ENCODE peak calls at places on chromosomes 2 and 18, in ten cellular contexts. E, R, H, G, Y, B, C, L, S and M are unnamed samples.

GRCh38 chr2:238284802-238285515 is 3.5 kb downstream of the PER2 start:
- DNase-seq in E (no peak), R (no peak), H (no peak), G (no peak), Y (no peak), B (no peak), C (no peak), L (no peak), S (no peak), M (peak; percentile 64)

GRCh38 chr18:22466608-22467390 is 49.1 kb upstream of the CTAGE1 start:
- DNase-seq in E (no peak), R (peak; percentile 69), H (peak; percentile 47), G (no peak), Y (peak; percentile 58), B (no peak), C (peak; percentile 89), L (no peak), S (peak; percentile 74), M (peak; percentile 36)

GRCh38 chr2:58594175-58594574 is 353.1 kb upstream of the FANCL start:
- DNase-seq in E (no peak), R (no peak), H (no peak), G (no peak), Y (no peak), B (no peak), C (no peak), L (no peak), S (no peak), M (no peak)

GRCh38 chr18:43271593-43272432 is 5.5 kb downstream of the SYT4 start:
- DNase-seq in E (peak; percentile 48), R (peak; percentile 59), H (no peak), G (no peak), Y (peak; percentile 46), B (peak; percentile 46), C (peak; percentile 61), L (peak; percentile 50), S (peak; percentile 77), M (peak; percentile 23)

GRCh38 chr2:165182029-165182428 is 21.8 kb downstream of the SCN3A start:
- DNase-seq in E (no peak), R (no peak), H (no peak), G (no peak), Y (no peak), B (no peak), C (no peak), L (no peak), S (no peak), M (no peak)

GRCh38 chr18:46247938-46248337 is 143.8 kb downstream of the HAUS1 start:
- DNase-seq in E (no peak), R (no peak), H (no peak), G (no peak), Y (no peak), B (no peak), C (no peak), L (no peak), S (no peak), M (no peak)

GRCh38 chr2:230018153-230018552 is 50.6 kb downstream of the SLC16A14 start:
- DNase-seq in E (no peak), R (no peak), H (no peak), G (no peak), Y (no peak), B (no peak), C (peak; percentile 91), L (no peak), S (peak; percentile 45), M (no peak)

GRCh38 chr2:26561918-26562810 is 79.0 kb downstream of the CIB4 start:
- DNase-seq in E (no peak), R (no peak), H (no peak), G (no peak), Y (no peak), B (no peak), C (no peak), L (no peak), S (peak; percentile 53), M (peak; percentile 60)

GRCh38 chr2:238549866-238550265 is 123.1 kb downstream of the ASB1 start:
- DNase-seq in E (no peak), R (no peak), H (no peak), G (no peak), Y (no peak), B (no peak), C (no peak), L (no peak), S (no peak), M (no peak)

GRCh38 chr2:201344663-201345366 is 12.3 kb downstream of the FLACC1 start:
- DNase-seq in E (no peak), R (no peak), H (no peak), G (no peak), Y (no peak), B (no peak), C (no peak), L (no peak), S (no peak), M (no peak)

GRCh38 chr2:38602136-38602731 is 494 bp downstream of the HNRNPLL start:
- DNase-seq in E (no peak), R (peak; percentile 51), H (peak; percentile 35), G (peak; percentile 20), Y (peak; percentile 64), B (peak; percentile 48), C (no peak), L (no peak), S (peak; percentile 61), M (peak; percentile 48)

GRCh38 chr2:215728504-215729065 is 284.8 kb downstream of the MREG start:
- DNase-seq in E (peak; percentile 68), R (no peak), H (peak; percentile 77), G (no peak), Y (no peak), B (no peak), C (peak; percentile 95), L (no peak), S (peak; percentile 92), M (no peak)

GRCh38 chr2:61173116-61173515 is 11.1 kb downstream of the C2orf74 start:
- DNase-seq in E (no peak), R (no peak), H (no peak), G (no peak), Y (no peak), B (no peak), C (no peak), L (no peak), S (no peak), M (no peak)

GRCh38 chr2:99079226-99079625 is 62.3 kb upstream of the C2orf15 start:
- DNase-seq in E (no peak), R (no peak), H (no peak), G (no peak), Y (no peak), B (no peak), C (no peak), L (no peak), S (no peak), M (no peak)

GRCh38 chr2:168552450-168552856 is 96.4 kb downstream of the CERS6 start:
- DNase-seq in E (no peak), R (no peak), H (no peak), G (no peak), Y (no peak), B (peak; percentile 23), C (no peak), L (peak; percentile 99), S (no peak), M (no peak)

GRCh38 chr2:177084607-177085006 is 128.0 kb upstream of the HNRNPA3 start:
- DNase-seq in E (no peak), R (no peak), H (no peak), G (no peak), Y (no peak), B (no peak), C (no peak), L (no peak), S (no peak), M (no peak)

GRCh38 chr2:217622205-217622621 is 380.6 kb downstream of the TNS1 start:
- DNase-seq in E (no peak), R (peak; percentile 81), H (no peak), G (no peak), Y (no peak), B (peak; percentile 65), C (peak; percentile 98), L (no peak), S (peak; percentile 57), M (no peak)

GRCh38 chr18:68402784-68403183 is 312.1 kb downstream of the TMX3 start:
- DNase-seq in E (no peak), R (no peak), H (no peak), G (no peak), Y (no peak), B (no peak), C (no peak), L (no peak), S (no peak), M (no peak)

GRCh38 chr2:71734620-71735019 is 281.3 kb downstream of the DYSF start:
- DNase-seq in E (no peak), R (no peak), H (no peak), G (no peak), Y (no peak), B (no peak), C (no peak), L (no peak), S (no peak), M (no peak)
- H3K27me3 ChIP-seq in E (no peaks in the 10 kb centered on the region), R (no peaks in the 10 kb centered on the region), H (no peaks in the 10 kb centered on the region), G (no peaks in the 10 kb centered on the region), Y (no peaks in the 10 kb centered on the region), B (no peaks in the 10 kb centered on the region), C (peaks cover 45% of the 10 kb centered on the region), L (no peaks in the 10 kb centered on the region), S (peaks cover 31% of the 10 kb centered on the region), M (no peaks in the 10 kb centered on the region)

GRCh38 chr2:100321881-100322820 is at the start of gene LONRF2:
- DNase-seq in E (no peak), R (peak; percentile 58), H (no peak), G (no peak), Y (no peak), B (peak; percentile 30), C (no peak), L (no peak), S (peak; percentile 75), M (no peak)

GRCh38 chr2:100317634-100318033 is 4.7 kb downstream of the LONRF2 start:
- DNase-seq in E (no peak), R (no peak), H (no peak), G (no peak), Y (no peak), B (no peak), C (no peak), L (no peak), S (peak; percentile 20), M (no peak)

GRCh38 chr2:100320547-100321180 is 1.6 kb downstream of the LONRF2 start:
- DNase-seq in E (no peak), R (peak; percentile 5), H (no peak), G (no peak), Y (no peak), B (no peak), C (no peak), L (no peak), S (no peak), M (no peak)

GRCh38 chr2:100321181-100321880 is 970 bp downstream of the LONRF2 start:
- DNase-seq in E (no peak), R (peak; percentile 81), H (no peak), G (no peak), Y (no peak), B (peak; percentile 33), C (peak; percentile 21), L (peak; percentile 55), S (peak; percentile 77), M (no peak)
- H3K27me3 ChIP-seq in E (no peaks in the 10 kb centered on the region), R (peaks cover 56% of the 10 kb centered on the region), H (peaks cover 3% of the 10 kb centered on the region), G (peaks cover 68% of the 10 kb centered on the region), Y (peaks cover 12% of the 10 kb centered on the region), B (peaks cover 36% of the 10 kb centered on the region), C (peaks cover 41% of the 10 kb centered on the region), L (peaks cover 17% of the 10 kb centered on the region), S (peaks cover 40% of the 10 kb centered on the region), M (peaks cover 21% of the 10 kb centered on the region)

GRCh38 chr2:183029219-183029618 is 9.0 kb downstream of the NCKAP1 start:
- DNase-seq in E (no peak), R (no peak), H (no peak), G (no peak), Y (no peak), B (no peak), C (peak; percentile 43), L (no peak), S (peak; percentile 50), M (no peak)
- H3K27me3 ChIP-seq in E (no peaks in the 10 kb centered on the region), R (no peaks in the 10 kb centered on the region), H (no peaks in the 10 kb centered on the region), G (peaks cover 28% of the 10 kb centered on the region), Y (no peaks in the 10 kb centered on the region), B (no peaks in the 10 kb centered on the region), C (no peaks in the 10 kb centered on the region), L (no peaks in the 10 kb centered on the region), S (no peaks in the 10 kb centered on the region), M (no peaks in the 10 kb centered on the region)

GRCh38 chr2:232489516-232490220 is 2.0 kb upstream of the ECEL1 start:
- DNase-seq in E (no peak), R (no peak), H (no peak), G (no peak), Y (no peak), B (no peak), C (no peak), L (no peak), S (no peak), M (no peak)
- H3K27me3 ChIP-seq in E (no peaks in the 10 kb centered on the region), R (peaks cover 53% of the 10 kb centered on the region), H (peaks cover 62% of the 10 kb centered on the region), G (peaks cover 33% of the 10 kb centered on the region), Y (peaks cover 29% of the 10 kb centered on the region), B (peaks cover 97% of the 10 kb centered on the region), C (peaks cover 63% of the 10 kb centered on the region), L (peaks cover 29% of the 10 kb centered on the region), S (peaks cover 29% of the 10 kb centered on the region), M (peaks cover 38% of the 10 kb centered on the region)